ENCODE peak calls at places on chromosomes 4 and X, in five cellular contexts. F, Z, P, J and X are unnamed samples.

GRCh38 chr4:38320833-38321232 is 343.2 kb upstream of the KLF3 start:
- DNase-seq in P (no peak), Z (no peak), F (no peak), J (no peak), X (no peak)

GRCh38 chr4:127788517-127788916 is 6.4 kb downstream of the HSPA4L start:
- DNase-seq in J (peak; percentile 43), F (no peak), Z (no peak), P (no peak), X (no peak)

GRCh38 chr4:7286798-7287197 is 94.5 kb downstream of the SORCS2 start:
- DNase-seq in J (no peak), Z (no peak), P (no peak), F (no peak), X (no peak)

GRCh38 chr4:126451237-126451885 is 1136.6 kb downstream of the FAT4 start:
- DNase-seq in P (no peak), J (no peak), F (no peak), Z (no peak), X (no peak)

GRCh38 chrX:82218361-82218760 is 1016.5 kb downstream of the SH3BGRL start:
- DNase-seq in F (no peak), J (peak; percentile 58), Z (no peak), P (no peak), X (no peak)

GRCh38 chr4:95092762-95093161 is 335.0 kb downstream of the BMPR1B start:
- DNase-seq in P (no peak), J (peak; percentile 49), Z (no peak), F (no peak), X (no peak)

GRCh38 chr4:186738421-186738820 is 14.8 kb upstream of the FAT1 start:
- DNase-seq in Z (no peak), J (no peak), P (no peak), F (no peak), X (no peak)

GRCh38 chrX:55488559-55489314 is 911 bp downstream of the USP51 start:
- DNase-seq in J (peak; percentile 56), F (no peak), Z (peak; percentile 83), P (peak; percentile 55), X (no peak)

GRCh38 chr4:79466621-79467020 is 58.6 kb upstream of the GK2 start:
- DNase-seq in Z (no peak), F (no peak), P (no peak), J (no peak), X (no peak)

GRCh38 chr4:153713840-153714239 is 29.8 kb downstream of the TLR2 start:
- DNase-seq in Z (no peak), P (no peak), F (no peak), J (no peak), X (no peak)

GRCh38 chr4:118798658-118799057 is 37.3 kb downstream of the SEC24D start:
- DNase-seq in Z (no peak), F (no peak), J (no peak), P (no peak), X (no peak)

GRCh38 chrX:48919360-48919821 is 567 bp upstream of the PIM2 start:
- DNase-seq in J (no peak), Z (no peak), F (no peak), P (no peak), X (no peak)

GRCh38 chr4:104795264-104795934 is 300.7 kb upstream of the CXXC4 start:
- DNase-seq in F (no peak), P (no peak), Z (no peak), J (no peak), X (no peak)

GRCh38 chrX:100750901-100751300 is 19.0 kb upstream of the SYTL4 start:
- DNase-seq in Z (no peak), J (no peak), F (no peak), P (no peak), X (no peak)